ENCODE peak calls at places on chromosome 1, in four cellular contexts. V is HepG2, H is H1, C is GM12878. K is an unnamed sample.

GRCh38 chr1:119268879-119269278 is 99.7 kb upstream of the HAO2 start:
- DNase-seq in V (no peak), H (no peak), C (no peak), K (no peak)

GRCh38 chr1:247471445-247472016 is 13.6 kb upstream of the OR2B11 start:
- DNase-seq in V (no peak), H (no peak), C (no peak), K (no peak)

GRCh38 chr1:38061883-38062328 is 15.3 kb upstream of the POU3F1 start:
- DNase-seq in V (no peak), H (no peak), C (peak; percentile 57), K (no peak)

GRCh38 chr1:23475134-23475628 is 8.8 kb downstream of the ASAP3 start:
- DNase-seq in V (no peak), H (no peak), C (no peak), K (no peak)

GRCh38 chr1:117512728-117513321 is 93.0 kb upstream of the TENT5C start:
- DNase-seq in V (no peak), H (no peak), C (no peak), K (no peak)

GRCh38 chr1:3125546-3126368 is 56.8 kb downstream of the PRDM16 start:
- DNase-seq in V (no peak), H (no peak), C (no peak), K (no peak)

GRCh38 chr1:241992734-241993133 is 6.2 kb downstream of the MAP1LC3C start:
- DNase-seq in V (no peak), H (no peak), C (no peak), K (no peak)

GRCh38 chr1:66476774-66477173 is 57.2 kb upstream of the SGIP1 start:
- DNase-seq in V (no peak), H (no peak), C (no peak), K (no peak)

GRCh38 chr1:68197891-68198290 is 34.4 kb downstream of the WLS start:
- DNase-seq in V (peak; percentile 57), H (no peak), C (no peak), K (no peak)
- TF ChIP-seq TCF12 in V (no peak), H (no peak), C (no peak), K (no peak)

GRCh38 chr1:156776942-156777341 is 9.6 kb downstream of the PRCC start:
- DNase-seq in V (no peak), H (no peak), C (no peak), K (no peak)

GRCh38 chr1:156781585-156782186 is 14.4 kb downstream of the PRCC start:
- DNase-seq in V (no peak), H (no peak), C (no peak), K (no peak)

GRCh38 chr1:156773607-156774006 is 6.3 kb downstream of the PRCC start:
- DNase-seq in V (no peak), H (no peak), C (no peak), K (no peak)

GRCh38 chr1:156775799-156776198 is 8.5 kb downstream of the PRCC start:
- DNase-seq in V (no peak), H (no peak), C (no peak), K (no peak)

DNA sequence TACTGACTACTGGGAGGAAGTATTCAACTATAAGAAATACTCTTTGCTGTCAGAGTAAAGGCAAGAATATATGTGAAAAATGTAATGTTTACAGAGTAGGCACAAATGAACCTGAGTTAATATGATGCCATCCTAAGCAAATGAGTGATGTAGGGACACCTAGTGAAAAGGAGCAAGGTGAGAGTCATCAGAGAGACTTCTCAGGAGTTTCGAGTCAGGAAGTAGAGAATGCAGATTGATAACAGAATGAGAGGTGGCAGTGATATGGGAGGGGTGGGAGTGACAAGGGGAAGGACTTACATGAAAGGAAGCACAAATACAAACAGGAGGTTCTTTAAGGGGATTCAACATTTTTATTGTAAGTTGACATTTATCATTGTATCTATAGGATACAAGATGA is 10.2 kb downstream of the PRCC start:
- DNase-seq in V (no peak), H (no peak), C (no peak), K (no peak)
- TF ChIP-seq TCF12 in V (no peak), H (no peak), C (no peak), K (no peak)

DNA sequence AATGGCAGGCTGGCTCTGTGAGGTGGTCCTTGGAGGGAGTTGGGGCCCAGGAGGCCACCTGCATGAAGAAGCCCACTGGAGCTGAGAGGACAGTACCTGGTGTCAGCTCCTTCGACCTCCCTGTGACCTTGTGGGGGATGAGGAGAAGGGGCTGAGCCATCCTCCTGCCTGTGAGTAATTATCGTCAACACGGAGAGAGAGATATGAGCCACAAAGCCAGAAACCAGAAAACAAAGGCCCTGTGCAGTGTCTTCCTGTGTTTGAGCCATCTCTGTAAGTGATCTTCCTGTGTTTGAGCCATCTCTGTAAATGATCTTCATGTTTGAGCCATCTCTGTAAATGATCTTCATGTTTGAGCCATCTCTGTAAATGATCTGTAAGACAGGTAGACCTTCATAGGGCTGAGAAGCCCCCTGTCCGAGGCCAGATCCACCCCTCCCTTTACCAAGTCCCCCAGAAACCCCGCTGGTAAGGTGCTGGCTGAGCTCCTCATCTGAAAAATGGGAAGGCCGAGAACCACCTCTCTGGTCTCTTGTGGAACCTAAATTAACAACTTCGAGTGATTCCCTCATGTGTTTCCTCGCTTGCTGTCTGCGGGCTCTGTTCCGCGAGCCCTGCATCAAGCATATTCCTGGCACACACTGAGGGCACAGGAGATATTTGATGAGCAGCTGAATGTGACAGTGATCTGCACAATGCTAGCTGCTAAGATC is 126.1 kb downstream of the CAMTA1 start:
- DNase-seq in V (no peak), H (no peak), C (no peak), K (no peak)
- TF ChIP-seq TCF12 in V (no peak), H (no peak), C (no peak), K (no peak)

GRCh38 chr1:39332828-39333227 is 128.3 kb downstream of the MACF1 start:
- DNase-seq in V (no peak), H (no peak), C (no peak), K (no peak)
- TF ChIP-seq TCF12 in V (no peak), H (no peak), C (no peak), K (no peak)

DNA sequence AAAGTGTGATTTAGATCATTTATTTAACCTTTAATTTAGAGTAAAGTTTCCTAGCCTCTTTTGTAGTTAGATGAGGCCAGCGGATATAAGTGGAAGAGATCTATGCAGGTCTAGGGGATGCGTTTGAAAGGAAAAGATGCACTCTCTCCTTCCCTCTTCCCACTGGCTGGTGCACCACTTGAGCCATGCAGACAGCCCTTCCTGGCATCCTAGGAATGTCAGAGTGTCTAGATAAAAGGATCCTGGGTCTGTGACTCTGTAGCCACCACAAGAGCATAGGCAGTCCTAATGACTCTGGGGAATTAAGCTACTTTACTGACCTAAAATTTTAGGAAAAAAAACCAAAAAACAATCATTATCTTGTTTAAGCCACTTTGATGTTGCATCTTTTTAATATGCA is 16.0 kb upstream of the STUM start:
- DNase-seq in V (no peak), H (no peak), C (no peak), K (no peak)
- TF ChIP-seq TCF12 in V (no peak), H (no peak), C (no peak), K (no peak)

GRCh38 chr1:192589813-192590212 is 14.2 kb downstream of the RGS1 start:
- DNase-seq in V (no peak), H (no peak), C (no peak), K (no peak)

GRCh38 chr1:192592493-192592892 is 16.9 kb downstream of the RGS1 start:
- DNase-seq in V (no peak), H (no peak), C (no peak), K (no peak)

GRCh38 chr1:192584951-192585350 is 9.4 kb downstream of the RGS1 start:
- DNase-seq in V (no peak), H (no peak), C (no peak), K (no peak)

GRCh38 chr1:192588546-192588945 is 13.0 kb downstream of the RGS1 start:
- DNase-seq in V (no peak), H (no peak), C (no peak), K (no peak)

GRCh38 chr1:192587386-192588276 is 12.1 kb downstream of the RGS1 start:
- DNase-seq in V (no peak), H (no peak), C (no peak), K (no peak)
- TF ChIP-seq TCF12 in V (no peak), H (no peak), C (no peak), K (no peak)

DNA sequence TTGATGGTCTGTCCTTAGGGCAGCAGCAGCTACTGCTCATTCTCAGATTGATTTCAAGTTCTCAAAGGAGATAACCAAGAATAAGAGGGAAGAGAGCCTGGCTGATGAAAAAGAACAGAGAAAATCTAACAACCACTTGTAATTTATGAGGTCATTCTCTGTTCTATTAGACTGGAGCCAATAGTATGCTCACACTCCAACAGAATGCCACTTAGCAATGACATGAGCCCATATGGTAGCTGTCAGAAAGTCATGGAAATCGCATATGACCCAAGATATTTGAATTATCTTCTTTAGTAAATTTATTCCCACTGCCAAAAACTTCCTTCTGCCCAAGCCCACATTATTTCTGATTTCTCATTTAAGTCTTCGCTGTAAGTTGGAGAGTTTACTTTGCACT is 53.7 kb upstream of the PLA2G4A start:
- DNase-seq in V (no peak), H (no peak), C (no peak), K (no peak)
- TF ChIP-seq TCF12 in V (no peak), H (no peak), C (no peak), K (no peak)